ENCODE peak calls at places on chromosome 22, in six cellular contexts. N is Panc1, I is aorta, C is GM23338, F is testis, E is ovary. S is an unnamed sample. For H3K4me1 and H3K27me3, the result is how much of the 10 kb centered on the place peaks cover.

GRCh38 chr22:36383110-36383581 is 4.6 kb downstream of the MYH9 start:
- DNase-seq in N (no peak), I (no peak), C (no peak), F (no peak), E (no peak), S (no peak)

GRCh38 chr22:35971418-35972119 is 57.1 kb downstream of the RBFOX2 start:
- DNase-seq in N (no peak), I (no peak), C (no peak), F (peak), E (peak), S (no peak)

GRCh38 chr22:36166518-36167220 is 6.1 kb upstream of the APOL3 start:
- DNase-seq in N (no peak), I (no peak), C (no peak), F (no peak), E (no peak), S (no peak)

GRCh38 chr22:46649176-46650077 is 29.2 kb downstream of the GRAMD4 start:
- DNase-seq in N (no peak), I (no peak), C (no peak), F (no peak), E (no peak), S (no peak)

GRCh38 chr22:24134090-24134846 is 47.0 kb upstream of the SUSD2 start:
- DNase-seq in N (no peak), I (no peak), C (peak), F (peak), E (peak), S (peak)

GRCh38 chr22:30282616-30283046 is 6.7 kb downstream of the CASTOR1 start:
- DNase-seq in N (no peak), I (no peak), C (no peak), F (no peak), E (no peak), S (no peak)

GRCh38 chr22:31872209-31872608 is 72.1 kb upstream of the YWHAH start:
- DNase-seq in N (no peak), I (peak), C (peak), F (no peak), E (no peak), S (no peak)

GRCh38 chr22:32836286-32836859 is 34.9 kb downstream of the TIMP3 start:
- DNase-seq in N (no peak), I (no peak), C (peak), F (no peak), E (no peak), S (no peak)

GRCh38 chr22:46984751-46985506 is 222.5 kb downstream of the TBC1D22A start:
- DNase-seq in N (no peak), I (no peak), C (no peak), F (no peak), E (no peak), S (no peak)

GRCh38 chr22:48485144-48486135 is 1342.2 kb downstream of the BRD1 start:
- DNase-seq in N (no peak), I (peak), C (no peak), F (no peak), E (peak), S (peak)
- H3K4me1 ChIP-seq in N (under half), I (under half), C (under half), F (under half), E (under half), S (under half)

GRCh38 chr22:28647216-28647615 is 32.4 kb downstream of the TTC28 start:
- DNase-seq in N (no peak), I (no peak), C (no peak), F (no peak), E (no peak), S (no peak)
- H3K27me3 ChIP-seq in N (under half), I (under half), C (under half), F (under half), E (under half), S (under half)

DNA sequence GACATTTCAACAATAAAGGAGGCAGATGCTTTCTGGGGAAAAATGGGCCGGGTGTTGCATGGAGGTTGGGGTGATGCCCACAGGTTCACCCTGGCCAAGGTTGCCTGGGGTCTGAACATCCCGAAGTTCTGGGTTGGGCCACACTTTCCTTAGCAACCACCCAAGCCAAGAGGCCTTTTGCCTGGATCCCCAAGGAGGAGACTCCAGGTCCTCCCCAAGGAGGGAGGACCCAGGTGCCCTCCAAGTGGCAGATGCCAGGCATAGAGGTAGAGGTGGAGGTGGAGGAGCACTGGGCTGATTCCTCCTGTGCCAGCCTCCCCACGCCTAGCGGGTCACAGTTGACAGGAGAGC is 1.2 kb downstream of the CYB5R3 start:
- DNase-seq in N (no peak), I (no peak), C (no peak), F (no peak), E (no peak), S (no peak)
- H3K4me1 ChIP-seq in N (under half), I (under half), C (under half), F (half or more), E (under half), S (half or more)

GRCh38 chr22:38452373-38453064 is 2.5 kb downstream of the KCNJ4 start:
- DNase-seq in N (no peak), I (peak), C (peak), F (no peak), E (no peak), S (no peak)
- H3K27me3 ChIP-seq in N (under half), I (under half), C (half or more), F (under half), E (under half), S (under half)

DNA sequence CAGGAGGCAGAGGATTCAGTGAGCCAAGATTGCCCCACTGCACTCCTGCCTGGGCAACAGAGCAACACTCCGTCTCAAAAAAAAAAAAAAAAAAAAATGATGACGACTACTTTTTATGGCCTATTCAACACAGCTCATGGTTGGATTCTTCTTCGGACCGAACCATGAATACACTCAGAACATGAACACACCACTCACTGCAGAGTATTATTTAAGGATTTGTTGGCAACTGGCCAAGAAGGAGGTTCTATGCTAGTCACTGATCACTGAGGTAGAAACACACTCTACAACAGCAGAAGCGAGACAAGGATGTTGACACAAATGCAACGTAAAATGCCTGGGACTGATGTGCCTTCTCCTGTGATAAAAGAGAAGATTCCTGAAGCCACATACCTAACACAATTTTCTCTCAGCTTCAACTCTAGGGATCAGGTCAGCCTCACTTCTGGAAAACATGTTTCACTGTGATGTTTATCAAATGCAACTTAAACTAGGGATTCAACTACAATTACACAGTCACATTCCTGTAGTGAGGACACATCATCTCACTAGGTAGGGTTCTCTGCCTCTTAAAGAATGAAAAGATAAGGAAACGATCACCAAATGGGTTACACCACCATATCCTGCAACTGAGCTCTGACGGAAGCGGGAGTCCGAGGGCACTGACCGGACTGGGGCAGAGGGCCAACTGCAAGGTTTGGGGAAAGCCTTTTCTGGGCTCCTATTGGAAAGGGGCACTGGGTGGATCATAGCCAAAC is 82.5 kb downstream of the SGSM3 start:
- DNase-seq in N (no peak), I (no peak), C (no peak), F (no peak), E (no peak), S (no peak)
- H3K4me1 ChIP-seq in N (under half), I (under half), C (under half), F (under half), E (under half), S (under half)

DNA sequence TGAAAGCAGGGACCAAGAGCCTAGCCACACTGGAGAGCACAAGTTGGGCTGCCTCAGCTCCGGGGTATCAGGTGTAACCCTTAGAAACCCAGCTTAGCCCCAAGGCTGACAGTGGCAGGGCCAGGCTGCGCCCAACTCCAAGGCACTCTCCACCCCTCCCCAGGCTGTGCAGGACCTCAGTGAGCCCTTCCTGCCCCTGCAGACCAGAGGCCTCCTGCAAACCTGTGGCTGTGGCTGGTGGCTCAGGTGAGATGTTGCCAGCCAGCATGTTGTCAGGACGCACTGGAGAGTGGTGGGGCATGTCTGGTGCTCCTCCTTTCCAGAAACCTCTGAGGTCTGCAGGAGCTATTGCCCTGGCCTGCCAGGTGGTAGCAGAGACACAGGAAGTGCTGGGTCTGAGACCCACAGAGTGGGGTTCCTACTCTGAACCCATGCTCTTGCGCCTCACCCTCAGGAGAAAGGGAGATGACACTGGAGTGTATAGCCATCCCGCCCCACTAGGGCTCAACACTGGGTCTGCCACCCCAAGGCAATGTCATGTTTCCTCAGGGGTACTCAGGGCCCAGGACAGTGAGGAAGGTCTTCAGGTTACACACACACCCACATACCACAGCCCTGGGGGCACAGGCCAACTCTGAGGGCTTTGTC is 2.4 kb upstream of the SCARF2 start:
- DNase-seq in N (no peak), I (peak), C (no peak), F (no peak), E (peak), S (peak)
- H3K27me3 ChIP-seq in N (under half), I (under half), C (under half), F (under half), E (under half), S (under half)

GRCh38 chr22:45204241-45204640 is 36.5 kb downstream of the KIAA0930 start:
- DNase-seq in N (no peak), I (peak), C (no peak), F (no peak), E (no peak), S (no peak)
- H3K4me1 ChIP-seq in N (under half), I (under half), C (under half), F (under half), E (under half), S (under half)

DNA sequence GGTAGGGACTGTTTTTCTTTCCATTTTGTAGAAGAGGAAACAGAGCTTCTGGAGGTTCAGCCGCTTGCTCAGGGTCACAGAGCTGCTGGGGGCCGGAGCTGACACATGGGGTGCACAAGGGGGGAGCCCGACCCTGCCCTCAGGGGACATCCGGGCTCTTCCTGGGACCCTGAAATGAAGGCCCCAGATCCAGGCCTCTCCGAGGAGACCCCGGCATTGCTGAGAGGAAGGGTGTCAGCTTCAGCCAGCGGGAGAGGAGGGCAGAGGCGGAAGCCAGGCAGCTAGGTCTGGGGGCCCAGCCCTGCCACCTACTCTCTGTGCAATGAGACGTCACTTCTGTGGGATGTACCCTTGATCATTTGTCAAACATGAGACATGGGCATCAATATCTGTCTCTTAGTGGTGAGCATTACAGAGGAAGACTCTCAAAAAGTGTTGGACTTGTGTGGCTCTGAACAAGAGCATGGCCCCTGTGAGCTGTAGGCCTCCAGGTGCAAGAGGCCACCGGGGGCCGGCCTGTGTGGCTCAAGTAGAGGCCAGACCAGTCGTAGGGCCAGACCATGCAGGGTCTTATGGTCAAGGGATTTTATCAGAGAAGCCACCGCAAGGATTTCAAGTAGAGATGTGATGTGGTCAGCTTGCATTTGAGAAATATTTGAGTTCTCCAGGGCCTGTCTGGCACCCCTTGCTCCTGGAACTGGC is 10.3 kb downstream of the MPPED1 start:
- DNase-seq in N (no peak), I (no peak), C (no peak), F (no peak), E (no peak), S (no peak)
- H3K27me3 ChIP-seq in N (under half), I (under half), C (under half), F (under half), E (under half), S (under half)

DNA sequence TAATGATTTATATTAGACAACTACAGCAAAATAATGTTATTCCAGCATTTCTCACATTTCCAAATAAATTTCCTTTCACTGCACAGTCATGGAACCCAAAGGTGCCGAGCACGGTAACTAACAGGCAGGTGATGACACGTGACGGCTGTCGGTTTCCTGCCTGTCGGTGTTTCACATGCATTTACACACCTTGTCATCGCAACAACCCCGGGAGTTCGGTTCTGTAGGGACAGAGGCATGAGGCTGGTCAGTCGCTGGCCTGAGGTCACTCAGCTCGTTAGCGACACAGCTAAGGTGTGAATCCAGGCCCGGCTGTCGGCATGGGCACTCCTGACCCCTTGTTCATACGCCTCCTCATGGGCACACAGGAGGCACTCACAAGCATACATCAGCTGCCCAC is 9.9 kb downstream of the DNAL4 start:
- DNase-seq in N (no peak), I (no peak), C (no peak), F (no peak), E (no peak), S (no peak)
- H3K4me1 ChIP-seq in N (under half), I (under half), C (under half), F (under half), E (under half), S (under half)

GRCh38 chr22:39901519-39902146 is 749 bp downstream of the GRAP2 start:
- DNase-seq in N (no peak), I (no peak), C (no peak), F (no peak), E (no peak), S (no peak)
- H3K27me3 ChIP-seq in N (under half), I (under half), C (under half), F (under half), E (under half), S (under half)